ENCODE peak calls at places on chromosomes 5 and 9, in nine cellular contexts. P is SJSA1; F is transverse colon; C is uterus; Q is lower lobe of right lung; X is cardiac muscle cell; T is IMR-90; S is CD8-positive, alpha-beta T cell; E is A549. O is an unnamed sample. For H3K9me3 and H3K4me1, the result is how much of the 10 kb centered on the place peaks cover.

GRCh38 chr9:2469681-2470141 is 151.9 kb upstream of the VLDLR start:
- DNase-seq in P (peak), F (peak), C (peak), Q (peak), X (peak), T (peak), S (no peak), E (no peak), O (peak)

GRCh38 chr5:119801570-119801969 is 172.2 kb downstream of the FAM170A start:
- DNase-seq in P (no peak), F (no peak), C (no peak), Q (no peak), X (no peak), T (no peak), S (no peak), E (no peak), O (no peak)

GRCh38 chr9:82209797-82210470 is 221.4 kb downstream of the SPATA31D1 start:
- DNase-seq in P (no peak), F (no peak), C (no peak), Q (no peak), X (no peak), T (peak), S (no peak), E (no peak), O (no peak)

GRCh38 chr9:105978336-105978735 is 284.0 kb downstream of the TMEM38B start:
- DNase-seq in P (no peak), F (no peak), C (no peak), Q (no peak), X (no peak), T (no peak), S (no peak), E (no peak), O (no peak)

GRCh38 chr9:71681708-71682268 is 86.5 kb downstream of the CEMIP2 start:
- DNase-seq in P (no peak), F (peak), C (no peak), Q (no peak), X (peak), T (peak), S (no peak), E (peak), O (no peak)

GRCh38 chr5:152462021-152462721 is 57.1 kb upstream of the NMUR2 start:
- DNase-seq in P (no peak), F (no peak), C (no peak), Q (no peak), X (no peak), T (no peak), S (no peak), E (peak), O (peak)

GRCh38 chr9:97547098-97547829 is 45.8 kb downstream of the TMOD1 start:
- DNase-seq in P (no peak), F (no peak), C (no peak), Q (no peak), X (no peak), T (no peak), S (no peak), E (no peak), O (no peak)

GRCh38 chr9:129081388-129081889 is 528 bp downstream of the DOLPP1 start:
- DNase-seq in P (no peak), F (no peak), C (no peak), Q (peak), X (no peak), T (no peak), S (no peak), E (peak), O (no peak)

GRCh38 chr9:127316586-127317383 is 52.2 kb downstream of the GARNL3 start:
- DNase-seq in P (no peak), F (no peak), C (no peak), Q (no peak), X (no peak), T (peak), S (no peak), E (no peak), O (no peak)

GRCh38 chr5:143142596-143143435 is 260.7 kb downstream of the NR3C1 start:
- DNase-seq in P (no peak), F (no peak), C (peak), Q (no peak), X (no peak), T (peak), S (no peak), E (no peak), O (no peak)

GRCh38 chr9:31334837-31335528 is 1049.5 kb upstream of the ACO1 start:
- DNase-seq in P (no peak), F (no peak), C (no peak), Q (no peak), X (no peak), T (no peak), S (no peak), E (no peak), O (no peak)

GRCh38 chr5:72210913-72211670 is 103.8 kb downstream of the MAP1B start:
- DNase-seq in P (peak), F (peak), C (peak), Q (no peak), X (no peak), T (peak), S (no peak), E (peak), O (no peak)

GRCh38 chr5:32276173-32276853 is 36.4 kb downstream of the MTMR12 start:
- DNase-seq in P (no peak), F (no peak), C (no peak), Q (no peak), X (peak), T (peak), S (no peak), E (no peak), O (peak)

GRCh38 chr9:3200331-3200774 is 325.4 kb downstream of the RFX3 start:
- DNase-seq in P (no peak), F (no peak), C (no peak), Q (no peak), X (no peak), T (peak), S (no peak), E (no peak), O (no peak)

GRCh38 chr9:95224371-95225015 is 93.0 kb downstream of the FANCC start:
- DNase-seq in P (no peak), F (no peak), C (no peak), Q (no peak), X (no peak), T (peak), S (no peak), E (no peak), O (no peak)

GRCh38 chr5:150665044-150665443 is 4.0 kb downstream of the MYOZ3 start:
- DNase-seq in P (no peak), F (no peak), C (no peak), Q (no peak), X (no peak), T (peak), S (no peak), E (no peak), O (no peak)

GRCh38 chr5:91110709-91111108 is 272.4 kb downstream of the ARRDC3 start:
- DNase-seq in P (no peak), F (no peak), C (no peak), Q (no peak), X (no peak), T (peak), S (no peak), E (no peak), O (no peak)

DNA sequence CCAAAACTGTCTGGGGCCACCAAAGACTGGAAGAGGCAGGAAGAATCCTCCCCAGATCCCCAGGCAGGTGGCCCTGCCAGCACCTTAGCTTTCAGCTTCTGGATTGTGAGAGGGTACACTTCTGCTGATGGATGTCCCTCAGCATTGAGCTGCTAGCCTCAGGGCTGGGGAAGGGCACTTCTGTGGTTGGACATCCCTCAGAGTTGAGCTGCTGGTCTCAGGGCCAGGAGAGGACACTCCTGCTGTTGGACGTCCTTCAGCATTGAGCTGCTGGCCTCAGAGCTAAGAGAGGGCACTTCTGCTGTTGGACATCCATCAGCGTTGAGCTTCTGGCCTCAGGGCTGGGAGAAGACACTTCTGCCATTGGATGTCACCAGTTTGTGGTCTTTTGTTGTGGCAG is 83.8 kb upstream of the FCN1 start:
- DNase-seq in P (no peak), F (no peak), C (no peak), Q (no peak), X (no peak), T (no peak), S (no peak), E (no peak), O (no peak)
- H3K9me3 ChIP-seq in P (under half), F (under half), C (under half), Q (under half), X (under half), T (under half), S (under half), E (half or more), O (half or more)

GRCh38 chr5:107012371-107012770 is 658.4 kb downstream of the EFNA5 start:
- DNase-seq in P (no peak), F (no peak), C (no peak), Q (no peak), X (no peak), T (no peak), S (no peak), E (no peak), O (no peak)

GRCh38 chr5:107005161-107005560 is 665.6 kb downstream of the EFNA5 start:
- DNase-seq in P (no peak), F (no peak), C (no peak), Q (no peak), X (no peak), T (no peak), S (no peak), E (no peak), O (no peak)

GRCh38 chr5:107005653-107006052 is 665.1 kb downstream of the EFNA5 start:
- DNase-seq in P (no peak), F (no peak), C (no peak), Q (no peak), X (no peak), T (no peak), S (no peak), E (no peak), O (no peak)

GRCh38 chr5:107011530-107012115 is 659.1 kb downstream of the EFNA5 start:
- DNase-seq in P (no peak), F (no peak), C (no peak), Q (no peak), X (no peak), T (no peak), S (no peak), E (no peak), O (no peak)

GRCh38 chr5:107010060-107010459 is 660.7 kb downstream of the EFNA5 start:
- DNase-seq in P (no peak), F (no peak), C (no peak), Q (no peak), X (no peak), T (no peak), S (no peak), E (no peak), O (no peak)
- H3K4me3 ChIP-seq in P (no peak), F (no peak), C (no peak), Q (no peak), X (no peak), T (no peak), S (no peak), E (no peak), O (no peak)

DNA sequence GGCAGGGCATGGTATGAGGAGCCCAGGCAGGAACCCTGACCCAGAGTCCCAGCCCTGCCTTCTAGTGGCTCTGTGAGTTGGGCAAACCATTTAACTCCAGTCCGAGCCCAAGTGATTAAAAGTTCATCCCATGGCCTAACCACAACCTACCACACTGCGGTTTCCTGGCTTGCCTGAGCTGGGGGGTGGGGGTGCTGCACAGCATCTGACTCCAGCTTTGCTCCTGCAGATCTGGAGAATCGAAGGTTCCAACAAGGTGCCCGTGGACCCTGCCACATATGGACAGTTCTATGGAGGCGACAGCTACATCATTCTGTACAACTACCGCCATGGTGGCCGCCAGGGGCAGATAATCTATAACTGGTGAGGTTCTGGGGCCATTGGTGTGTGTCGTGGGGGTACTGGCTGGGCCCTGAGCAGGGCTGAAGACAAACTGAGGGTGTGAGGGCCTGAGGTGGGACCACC is 49.0 kb downstream of the STOM start:
- DNase-seq in P (peak), F (no peak), C (no peak), Q (peak), X (no peak), T (no peak), S (peak), E (no peak), O (peak)
- H3K4me1 ChIP-seq in P (under half), F (under half), C (under half), Q (half or more), X (under half), T (under half), S (under half), E (half or more), O (under half)

GRCh38 chr9:130362691-130363090 is 82.1 kb upstream of the ASS1 start:
- DNase-seq in P (no peak), F (no peak), C (no peak), Q (no peak), X (no peak), T (no peak), S (no peak), E (no peak), O (no peak)
- H3K9me3 ChIP-seq in P (under half), F (under half), C (under half), Q (under half), X (under half), T (under half), S (under half), E (under half), O (under half)

GRCh38 chr5:55903121-55903701 is 52.1 kb downstream of the IL31RA start:
- DNase-seq in P (peak), F (no peak), C (no peak), Q (no peak), X (no peak), T (peak), S (peak), E (no peak), O (no peak)
- H3K4me3 ChIP-seq in P (no peak), F (no peak), C (no peak), Q (no peak), X (no peak), T (no peak), S (no peak), E (no peak), O (no peak)

GRCh38 chr9:123336959-123337358 is 19.0 kb upstream of the CRB2 start:
- DNase-seq in P (no peak), F (no peak), C (no peak), Q (no peak), X (no peak), T (no peak), S (no peak), E (no peak), O (no peak)
- H3K4me1 ChIP-seq in P (under half), F (under half), C (under half), Q (under half), X (under half), T (under half), S (under half), E (under half), O (under half)

O was measured in endodermal cell.